ENCODE peak calls at places on chromosome 13, in six cellular contexts. N is fibroblast of the aortic adventitia, S is brain microvascular endothelial cell, T is choroid plexus epithelial cell, R is RWPE1, U is fibroblast of mammary gland. L is an unnamed sample.

GRCh38 chr13:56351041-56351440 is 789.7 kb upstream of the PRR20A start:
- DNase-seq in N (no peak), S (no peak), T (no peak), R (peak), U (no peak), L (no peak)

GRCh38 chr13:79741006-79741405 is 260.1 kb downstream of the NDFIP2 start:
- DNase-seq in N (peak), S (peak), T (peak), R (no peak), U (peak), L (no peak)

GRCh38 chr13:102312841-102313240 is 89.0 kb downstream of the FGF14 start:
- DNase-seq in N (no peak), S (no peak), T (no peak), R (no peak), U (no peak), L (no peak)

GRCh38 chr13:47268270-47268669 is 371.4 kb upstream of the HTR2A start:
- DNase-seq in N (no peak), S (no peak), T (no peak), R (no peak), U (no peak), L (no peak)

GRCh38 chr13:41018583-41018909 is 570 bp downstream of the ELF1 start:
- DNase-seq in N (no peak), S (no peak), T (no peak), R (no peak), U (no peak), L (no peak)

GRCh38 chr13:41454170-41454569 is 3.2 kb upstream of the RGCC start:
- DNase-seq in N (no peak), S (no peak), T (no peak), R (no peak), U (no peak), L (no peak)

GRCh38 chr13:32752997-32753606 is 166.8 kb downstream of the PDS5B start:
- DNase-seq in N (no peak), S (no peak), T (no peak), R (no peak), U (no peak), L (no peak)

GRCh38 chr13:83890358-83890757 is 8.1 kb upstream of the SLITRK1 start:
- DNase-seq in N (no peak), S (no peak), T (no peak), R (no peak), U (no peak), L (no peak)

GRCh38 chr13:50261502-50261901 is 246.3 kb downstream of the KCNRG start:
- DNase-seq in N (no peak), S (no peak), T (no peak), R (peak), U (no peak), L (no peak)

GRCh38 chr13:23323946-23324709 is 109.4 kb downstream of the SACS start:
- DNase-seq in N (no peak), S (no peak), T (no peak), R (no peak), U (no peak), L (peak)

GRCh38 chr13:27913116-27913515 is 6.7 kb upstream of the PDX1 start:
- DNase-seq in N (no peak), S (no peak), T (no peak), R (peak), U (no peak), L (no peak)

GRCh38 chr13:87777395-87777794 is 106.2 kb downstream of the SLITRK5 start:
- DNase-seq in N (no peak), S (no peak), T (peak), R (no peak), U (no peak), L (no peak)

GRCh38 chr13:45280751-45281634 is 60.0 kb downstream of the TPT1 start:
- DNase-seq in N (peak), S (peak), T (peak), R (peak), U (peak), L (peak)

GRCh38 chr13:80029170-80029569 is 311.8 kb downstream of the SPRY2 start:
- DNase-seq in N (no peak), S (no peak), T (no peak), R (no peak), U (no peak), L (peak)

GRCh38 chr13:105033999-105034398 is 1501.5 kb downstream of the EFNB2 start:
- DNase-seq in N (no peak), S (no peak), T (no peak), R (no peak), U (no peak), L (no peak)

GRCh38 chr13:99863789-99864626 is 107.6 kb downstream of the ZIC5 start:
- DNase-seq in N (no peak), S (no peak), T (no peak), R (no peak), U (no peak), L (no peak)

GRCh38 chr13:75263741-75264407 is 218.1 kb downstream of the TBC1D4 start:
- DNase-seq in N (peak), S (no peak), T (peak), R (no peak), U (peak), L (no peak)

GRCh38 chr13:67351114-67351513 is 121.0 kb upstream of the PCDH9 start:
- DNase-seq in N (no peak), S (no peak), T (no peak), R (no peak), U (no peak), L (no peak)

GRCh38 chr13:112693831-112694497 is 4.1 kb downstream of the ATP11A start:
- DNase-seq in N (peak), S (peak), T (peak), R (no peak), U (peak), L (no peak)

GRCh38 chr13:52847682-52848432 is 583 bp downstream of the PCDH8 start:
- DNase-seq in N (no peak), S (no peak), T (no peak), R (no peak), U (no peak), L (peak)

GRCh38 chr13:98509271-98510155 is 67.4 kb downstream of the STK24 start:
- DNase-seq in N (peak), S (peak), T (peak), R (peak), U (peak), L (no peak)

GRCh38 chr13:76667551-76667950 is 218.7 kb downstream of the KCTD12 start:
- DNase-seq in N (peak), S (peak), T (peak), R (peak), U (peak), L (no peak)

GRCh38 chr13:19067767-19068166 is 113.9 kb downstream of the TUBA3C start:
- DNase-seq in N (no peak), S (no peak), T (no peak), R (no peak), U (no peak), L (no peak)

GRCh38 chr13:78978381-78978998 is 319.5 kb upstream of the OBI1 start:
- DNase-seq in N (peak), S (peak), T (peak), R (peak), U (peak), L (no peak)

GRCh38 chr13:36131215-36131930 is at the start of gene DCLK1:
- DNase-seq in N (peak), S (peak), T (peak), R (peak), U (peak), L (peak)

GRCh38 chr13:109160887-109161669 is 531.7 kb downstream of the MYO16 start:
- DNase-seq in N (no peak), S (no peak), T (no peak), R (peak), U (no peak), L (no peak)

GRCh38 chr13:40275155-40275554 is 391.3 kb downstream of the FOXO1 start:
- DNase-seq in N (no peak), S (no peak), T (no peak), R (no peak), U (no peak), L (no peak)

GRCh38 chr13:99681695-99682094 is 180.4 kb downstream of the TM9SF2 start:
- DNase-seq in N (no peak), S (no peak), T (no peak), R (no peak), U (no peak), L (no peak)

GRCh38 chr13:41905600-41906254 is 55.2 kb downstream of the VWA8 start:
- DNase-seq in N (peak), S (no peak), T (peak), R (peak), U (peak), L (no peak)

GRCh38 chr13:27349458-27349857 is 75.0 kb upstream of the GTF3A start:
- DNase-seq in N (peak), S (peak), T (peak), R (no peak), U (no peak), L (no peak)

GRCh38 chr13:87884874-87885273 is 213.7 kb downstream of the SLITRK5 start:
- DNase-seq in N (no peak), S (no peak), T (peak), R (peak), U (peak), L (no peak)

GRCh38 chr13:101049166-101049850 is 367.0 kb downstream of the NALCN start:
- DNase-seq in N (peak), S (no peak), T (no peak), R (peak), U (peak), L (no peak)

DNA sequence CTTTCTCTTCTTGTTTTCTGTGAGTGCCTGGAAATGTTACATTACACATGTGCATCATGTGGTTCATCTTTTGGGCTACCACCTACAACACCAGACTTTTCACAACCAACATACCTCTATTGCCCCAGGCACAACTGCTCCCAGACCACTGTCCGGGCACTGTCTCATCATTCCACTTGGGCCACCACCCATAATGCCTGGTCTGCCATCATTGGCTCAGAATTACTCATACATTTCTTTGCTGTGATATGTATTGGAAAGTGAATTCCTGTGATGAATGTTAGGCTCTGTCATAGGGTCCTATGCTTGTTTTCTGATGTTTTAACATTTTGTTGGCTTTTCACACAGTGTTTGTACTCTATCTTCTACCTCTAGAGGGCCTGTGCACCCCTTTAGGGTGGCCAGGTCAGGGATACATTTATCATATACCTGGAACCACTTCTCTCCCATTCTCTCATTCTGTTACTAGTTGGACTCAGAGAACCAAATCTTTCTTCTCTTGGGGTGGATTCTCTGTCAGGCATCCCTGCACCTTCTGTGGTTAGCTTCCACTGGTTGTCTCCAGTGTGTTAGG is 172.8 kb downstream of the NHLRC3 start:
- DNase-seq in N (no peak), S (peak), T (no peak), R (no peak), U (peak), L (no peak)
- TF ChIP-seq CTCF in N (no peak), S (no peak), T (no peak), R (no peak), U (peak), L (no peak)

DNA sequence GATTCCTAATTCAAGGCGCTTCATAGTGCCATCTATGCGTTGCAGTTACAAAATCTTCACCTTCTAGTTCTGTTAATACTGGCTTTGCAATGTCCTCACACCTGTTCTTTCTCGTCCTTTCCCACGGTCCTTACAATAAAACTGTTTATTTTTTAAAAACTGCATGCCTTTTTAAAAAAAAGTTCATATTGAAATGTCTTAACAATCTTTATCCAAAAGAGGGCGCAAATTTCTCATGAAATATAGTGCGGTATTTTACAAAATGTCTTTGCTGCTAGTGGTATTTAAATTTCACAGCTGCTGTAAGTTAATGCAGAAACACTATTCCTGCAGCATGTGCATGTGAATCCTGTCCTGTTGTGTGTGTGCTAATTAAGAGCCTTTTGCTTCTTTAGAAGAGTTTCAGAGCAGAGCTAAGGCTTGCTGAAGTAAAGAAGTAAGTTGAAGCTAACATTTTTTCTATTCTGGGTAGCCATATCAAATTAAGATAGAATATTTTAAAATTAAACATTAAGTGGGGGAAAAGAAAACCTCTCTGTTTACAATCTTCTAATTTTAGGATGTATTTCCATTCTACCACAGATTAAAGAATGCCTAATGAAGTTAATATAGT is 15.8 kb upstream of the CLDN10 start:
- DNase-seq in N (peak), S (no peak), T (peak), R (no peak), U (peak), L (no peak)
- TF ChIP-seq CTCF in N (peak), S (peak), T (peak), R (peak), U (peak), L (peak)

GRCh38 chr13:24407844-24408243 is 98.5 kb downstream of the C1QTNF9 start:
- DNase-seq in N (no peak), S (no peak), T (no peak), R (no peak), U (no peak), L (no peak)
- TF ChIP-seq CTCF in N (no peak), S (peak), T (no peak), R (no peak), U (peak), L (no peak)

DNA sequence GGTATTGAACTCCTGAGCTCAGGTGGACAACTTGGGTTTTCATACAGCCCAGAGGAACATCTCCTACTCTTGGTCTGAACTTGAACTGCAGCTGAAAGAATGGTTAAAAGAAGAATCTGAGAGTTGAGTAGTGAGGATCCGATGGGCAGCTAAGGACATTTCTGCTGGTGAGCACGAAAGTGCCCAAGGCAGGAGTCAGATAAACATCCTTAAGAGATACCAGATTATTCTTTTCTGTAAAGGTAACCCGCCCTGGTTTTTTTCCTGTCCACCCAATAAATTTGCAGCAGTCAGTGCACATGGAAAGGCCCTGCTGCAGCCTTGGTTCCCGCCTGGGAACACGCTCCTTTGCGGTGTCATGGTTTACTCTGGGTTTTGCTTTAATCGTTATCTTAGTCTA is 78.4 kb upstream of the ARHGEF7 start:
- DNase-seq in N (no peak), S (no peak), T (no peak), R (no peak), U (no peak), L (no peak)
- TF ChIP-seq CTCF in N (no peak), S (no peak), T (no peak), R (no peak), U (no peak), L (no peak)

DNA sequence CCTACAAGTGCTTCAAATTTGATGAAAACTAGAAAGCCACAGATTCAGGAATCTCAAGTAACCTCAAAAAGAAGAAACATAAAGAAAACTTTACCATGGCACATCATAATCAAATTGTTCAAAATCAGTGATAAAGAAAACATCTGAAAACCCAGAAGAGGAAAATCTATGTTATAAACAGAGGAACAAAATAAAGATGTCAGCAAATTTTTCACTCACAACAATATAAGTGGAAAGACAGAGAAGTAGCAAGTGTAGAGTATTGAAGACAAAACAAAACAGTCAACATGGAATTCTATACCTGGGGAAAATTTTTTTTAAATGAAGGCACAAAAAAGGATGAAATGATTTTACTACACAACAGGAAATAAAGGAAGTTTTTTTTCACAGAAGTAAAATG is 470.9 kb downstream of the DACH1 start:
- DNase-seq in N (no peak), S (no peak), T (no peak), R (no peak), U (no peak), L (no peak)
- TF ChIP-seq CTCF in N (no peak), S (no peak), T (no peak), R (no peak), U (no peak), L (no peak)

DNA sequence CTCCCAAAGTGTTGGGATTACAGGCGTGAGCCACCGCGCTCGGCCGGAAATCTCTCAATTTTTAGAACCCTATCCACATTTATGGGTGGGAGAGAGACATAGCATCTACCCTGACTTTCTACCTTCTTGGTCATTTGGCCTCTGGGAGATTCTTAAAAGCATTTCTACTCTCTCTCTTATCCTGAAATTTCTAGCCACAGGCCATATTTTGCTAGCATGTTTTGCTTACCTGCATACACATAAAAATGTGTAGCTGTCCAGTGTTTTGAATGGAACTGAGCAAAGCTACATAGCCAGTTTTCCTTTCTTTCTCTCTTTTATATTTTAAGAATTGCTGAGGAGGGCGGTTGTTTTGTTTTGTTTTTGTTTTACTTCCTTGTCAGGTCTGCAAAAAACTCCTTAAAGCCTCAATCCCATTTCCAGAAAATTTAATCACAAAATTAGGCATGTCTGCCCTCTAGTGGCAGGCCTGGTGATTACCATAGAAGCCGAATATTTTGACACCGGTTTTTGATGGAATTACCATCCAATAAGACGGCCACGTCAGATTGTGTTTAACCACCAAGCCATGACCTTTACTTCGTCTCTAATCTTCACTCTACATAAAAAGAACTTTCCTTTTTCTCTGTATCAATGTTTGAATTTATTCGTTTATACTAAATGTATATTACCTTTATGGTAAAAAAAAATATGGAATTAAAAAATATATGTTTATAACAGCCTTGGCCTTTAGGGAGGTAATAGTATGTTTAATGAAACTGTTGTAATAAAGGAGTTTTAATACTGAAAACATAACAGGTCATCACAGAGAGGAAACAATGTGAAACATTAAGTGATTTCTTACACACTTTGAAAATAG is 34.4 kb upstream of the OXGR1 start:
- DNase-seq in N (peak), S (peak), T (peak), R (peak), U (peak), L (peak)
- TF ChIP-seq CTCF in N (peak), S (peak), T (peak), R (peak), U (peak), L (peak)

GRCh38 chr13:30581582-30581981 is 36.1 kb upstream of the USPL1 start:
- DNase-seq in N (peak), S (no peak), T (peak), R (peak), U (peak), L (no peak)
- TF ChIP-seq CTCF in N (peak), S (peak), T (peak), R (peak), U (peak), L (no peak)

DNA sequence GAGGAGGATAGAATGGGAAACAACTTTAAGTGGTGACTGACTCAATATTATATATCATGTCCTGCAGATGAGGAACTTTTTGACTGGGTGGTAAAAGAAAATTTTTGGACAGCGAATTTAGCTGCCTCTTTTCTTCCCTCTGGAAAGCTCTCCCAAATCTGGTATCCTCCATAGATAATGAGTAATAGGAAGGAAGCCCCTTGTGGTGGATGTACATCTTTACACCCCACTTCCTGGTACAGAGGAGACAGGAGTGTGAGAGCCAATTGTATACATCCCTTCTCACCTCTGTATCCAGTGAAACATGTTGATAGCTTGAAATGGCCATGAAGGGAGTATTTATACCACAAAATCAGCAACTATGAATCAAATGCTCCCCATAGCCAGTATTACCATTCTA is 17.2 kb upstream of the TDRD3 start:
- DNase-seq in N (no peak), S (no peak), T (no peak), R (no peak), U (no peak), L (no peak)
- TF ChIP-seq CTCF in N (peak), S (peak), T (no peak), R (no peak), U (peak), L (peak)

GRCh38 chr13:89925107-89925506 is 1422.4 kb upstream of the MIR17HG start:
- DNase-seq in N (peak), S (no peak), T (peak), R (peak), U (peak), L (peak)
- TF ChIP-seq CTCF in N (no peak), S (peak), T (peak), R (peak), U (peak), L (no peak)

DNA sequence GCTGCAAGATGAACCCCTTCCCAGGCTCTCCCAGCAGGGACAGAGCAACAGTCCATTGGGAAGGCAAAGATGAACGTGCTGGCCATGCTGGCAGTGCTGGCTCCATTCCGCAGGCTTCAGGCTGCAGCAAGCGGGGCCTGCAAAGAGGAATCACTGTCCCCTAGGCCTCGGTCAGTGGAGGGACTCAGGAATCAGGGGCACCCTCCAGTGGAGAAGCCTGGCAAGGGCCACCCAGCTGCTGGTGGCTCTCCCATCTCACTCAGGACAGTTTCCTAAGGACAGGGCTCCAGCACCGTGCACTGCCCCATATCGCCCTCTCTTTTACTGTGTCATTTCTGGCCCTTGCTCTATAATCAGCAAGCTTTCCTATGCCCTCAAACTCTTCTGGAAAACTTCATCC is 498.6 kb downstream of the EFNB2 start:
- DNase-seq in N (no peak), S (no peak), T (no peak), R (no peak), U (no peak), L (no peak)
- TF ChIP-seq CTCF in N (no peak), S (no peak), T (no peak), R (no peak), U (no peak), L (no peak)

L was measured in glutamatergic neuron.